ENCODE peak calls at places on chromosome 4, in six cellular contexts. F is transverse colon, K is NB4, Y is esophagus squamous epithelium, S is H54, N is lower leg skin. Q is an unnamed sample.

GRCh38 chr4:122450847-122451246 is 5.7 kb downstream of the IL2 start:
- DNase-seq in F (no peak), K (peak), N (no peak), S (no peak), Y (no peak), Q (peak)

GRCh38 chr4:154822775-154823174 is 41.7 kb downstream of the RBM46 start:
- DNase-seq in F (no peak), K (no peak), N (no peak), S (no peak), Y (no peak), Q (no peak)

GRCh38 chr4:7160951-7161440 is 31.3 kb upstream of the SORCS2 start:
- DNase-seq in N (no peak), F (no peak), K (no peak), S (no peak), Y (no peak), Q (no peak)

GRCh38 chr4:48931459-48931858 is 24.9 kb upstream of the OCIAD2 start:
- DNase-seq in F (no peak), K (no peak), Y (no peak), N (no peak), S (no peak), Q (no peak)

GRCh38 chr4:181597766-181598165 is 645.4 kb upstream of the TENM3 start:
- DNase-seq in S (no peak), F (no peak), Y (no peak), N (no peak), K (no peak), Q (no peak)

GRCh38 chr4:28092610-28093009 is 1232.0 kb downstream of the STIM2 start:
- DNase-seq in S (no peak), Y (no peak), F (no peak), K (no peak), N (no peak), Q (no peak)

GRCh38 chr4:87406462-87406861 is 15.5 kb upstream of the HSD17B11 start:
- DNase-seq in F (no peak), S (no peak), Y (no peak), N (no peak), K (peak), Q (no peak)

GRCh38 chr4:16139066-16139945 is 55.5 kb upstream of the PROM1 start:
- DNase-seq in N (no peak), F (peak), Y (no peak), S (no peak), K (no peak), Q (peak)

GRCh38 chr4:158845166-158846041 is 76.6 kb downstream of the FNIP2 start:
- DNase-seq in F (no peak), Y (no peak), N (no peak), K (no peak), S (no peak), Q (peak)

GRCh38 chr4:41142356-41142755 is 72.0 kb downstream of the APBB2 start:
- DNase-seq in N (no peak), Y (no peak), F (no peak), S (no peak), K (no peak), Q (no peak)

GRCh38 chr4:169254546-169254983 is 16.2 kb downstream of the SH3RF1 start:
- DNase-seq in F (no peak), N (no peak), S (no peak), Y (no peak), K (no peak), Q (peak)

GRCh38 chr4:76434901-76435688 is at the start of gene SHROOM3:
- DNase-seq in Y (no peak), K (no peak), S (no peak), F (no peak), N (no peak), Q (no peak)

GRCh38 chr4:105274090-105274489 is 127.4 kb downstream of the TET2 start:
- DNase-seq in N (no peak), S (no peak), Y (no peak), F (no peak), K (no peak), Q (no peak)

GRCh38 chr4:40550900-40551546 is 78.6 kb downstream of the RBM47 start:
- DNase-seq in K (peak), Y (no peak), F (peak), S (no peak), N (no peak), Q (peak)

GRCh38 chr4:82839624-82840023 is 41.0 kb upstream of the SCD5 start:
- DNase-seq in Y (no peak), K (no peak), S (no peak), N (no peak), F (no peak), Q (no peak)

GRCh38 chr4:139645458-139645857 is 20.2 kb upstream of the MGST2 start:
- DNase-seq in F (no peak), N (no peak), Y (no peak), S (no peak), K (no peak), Q (no peak)

GRCh38 chr4:171983935-171984805 is 171.0 kb downstream of the GALNTL6 start:
- DNase-seq in K (no peak), F (no peak), S (no peak), N (no peak), Y (no peak), Q (no peak)

GRCh38 chr4:73841243-73841925 is 4.9 kb downstream of the CXCL6 start:
- DNase-seq in K (no peak), S (no peak), Y (no peak), N (no peak), F (no peak), Q (no peak)

GRCh38 chr4:141410839-141411238 is 190.1 kb downstream of the ZNF330 start:
- DNase-seq in K (no peak), N (no peak), F (no peak), S (no peak), Y (no peak), Q (no peak)

GRCh38 chr4:136864580-136865185 is 667.6 kb downstream of the PCDH18 start:
- DNase-seq in F (peak), S (no peak), N (peak), Y (no peak), K (peak), Q (peak)

GRCh38 chr4:123891901-123892300 is 495.3 kb downstream of the SPRY1 start:
- DNase-seq in K (no peak), N (no peak), Y (no peak), S (no peak), F (no peak), Q (no peak)

GRCh38 chr4:155722336-155722735 is 36.5 kb upstream of the GUCY1B1 start:
- DNase-seq in Y (no peak), N (no peak), K (no peak), S (no peak), F (no peak), Q (no peak)

GRCh38 chr4:172850838-172851237 is 317.8 kb upstream of the GALNT7 start:
- DNase-seq in K (peak), S (no peak), N (no peak), F (no peak), Y (no peak), Q (no peak)

GRCh38 chr4:102344955-102345794 is at the start of gene SLC39A8:
- DNase-seq in F (peak), S (peak), N (peak), Y (peak), K (peak), Q (peak)
- TF ChIP-seq POLR2A in F (peak), S (peak), N (no peak), Y (no peak), K (peak), Q (peak)

DNA sequence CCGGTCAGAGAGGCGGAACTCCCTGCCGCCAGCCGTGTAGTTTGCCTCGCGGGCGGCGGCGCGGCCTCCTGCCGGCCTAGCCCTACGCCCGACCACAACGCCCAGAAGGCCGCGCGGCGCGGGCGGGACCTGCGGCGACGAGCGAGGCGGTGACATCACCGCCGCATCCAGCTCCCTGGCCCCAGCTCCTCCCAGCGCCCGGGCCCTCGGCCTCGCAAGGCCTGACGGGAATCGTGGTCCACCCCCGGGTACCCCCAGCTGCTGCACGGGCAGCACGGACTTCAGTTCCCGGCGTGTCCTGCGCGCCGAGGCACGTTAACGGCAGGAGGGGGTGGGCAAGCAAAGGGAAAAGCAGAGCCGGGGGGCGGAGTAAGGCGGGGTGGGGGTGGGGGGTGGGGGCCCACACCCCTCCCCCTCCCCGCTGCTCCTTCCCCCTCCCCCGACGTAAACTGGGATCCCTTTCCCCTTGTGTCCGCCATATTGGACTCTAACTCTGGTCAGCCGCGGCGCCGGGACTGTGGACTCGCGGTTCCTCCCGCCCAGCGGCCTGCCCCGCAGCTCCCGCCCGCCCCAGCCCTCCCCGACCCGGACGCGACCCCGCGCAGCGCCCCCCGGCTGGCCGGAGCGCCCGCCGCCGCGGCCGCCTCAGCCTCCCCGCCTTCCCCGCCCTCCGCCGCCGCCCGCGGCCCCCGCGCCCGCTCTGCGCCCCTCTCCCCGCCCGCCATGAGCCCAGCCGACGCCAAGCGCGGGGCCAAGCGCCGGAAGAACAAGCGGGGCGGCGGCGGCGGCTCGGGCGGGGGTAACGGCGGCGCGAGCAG is at the start of gene FAM193A:
- DNase-seq in S (peak), Y (peak), N (peak), K (peak), F (peak), Q (peak)
- TF ChIP-seq POLR2A in S (peak), Y (no peak), N (no peak), K (peak), F (no peak), Q (peak)

DNA sequence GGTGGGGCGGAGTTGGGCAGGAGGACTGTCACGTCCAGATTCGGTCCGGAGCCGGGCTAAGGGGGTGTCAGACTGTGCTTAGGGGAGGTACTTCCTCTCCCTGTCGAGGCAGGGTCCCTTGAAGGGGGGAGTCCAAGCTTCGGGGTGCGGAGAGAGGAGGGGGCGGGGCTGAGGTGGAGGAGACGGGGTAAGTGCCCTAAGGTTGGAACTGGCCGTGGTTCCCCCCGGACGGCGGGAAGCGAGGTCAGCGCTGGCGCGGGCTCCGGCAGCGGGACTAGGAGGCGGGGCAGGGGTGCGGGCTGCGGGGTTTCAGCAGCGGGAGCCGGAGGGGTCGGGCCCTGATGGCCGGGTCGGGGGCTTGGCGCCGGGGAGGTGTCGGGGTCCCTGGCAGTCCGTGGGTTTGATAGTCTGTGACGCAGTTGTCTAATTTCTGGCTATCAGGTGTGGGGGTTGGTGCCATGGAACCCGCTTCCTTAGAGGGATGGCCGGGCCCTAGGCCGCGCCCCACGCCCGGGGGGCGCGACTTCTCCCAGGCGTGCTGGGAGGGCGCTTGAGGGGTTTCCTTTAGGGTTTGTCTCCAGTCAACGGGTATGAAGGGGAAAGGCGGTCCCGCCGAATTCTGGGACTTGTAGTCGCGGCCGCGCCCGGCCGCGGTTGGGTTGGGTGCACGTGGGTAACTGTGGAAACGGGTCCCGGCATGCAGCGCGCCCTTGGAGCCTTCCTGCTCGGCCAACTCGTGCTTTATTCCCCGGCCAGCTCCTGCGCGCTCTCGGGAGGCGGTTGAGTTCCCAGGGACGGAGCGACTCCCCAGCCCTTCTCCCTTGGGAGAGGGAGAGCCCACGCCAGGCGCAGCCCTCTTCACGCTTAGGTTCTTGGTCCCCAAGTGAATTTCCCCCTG is 1.5 kb downstream of the DCUN1D4 start:
- DNase-seq in N (peak), Y (peak), K (peak), F (peak), S (peak), Q (peak)
- TF ChIP-seq POLR2A in N (no peak), Y (no peak), K (peak), F (no peak), S (no peak), Q (peak)

DNA sequence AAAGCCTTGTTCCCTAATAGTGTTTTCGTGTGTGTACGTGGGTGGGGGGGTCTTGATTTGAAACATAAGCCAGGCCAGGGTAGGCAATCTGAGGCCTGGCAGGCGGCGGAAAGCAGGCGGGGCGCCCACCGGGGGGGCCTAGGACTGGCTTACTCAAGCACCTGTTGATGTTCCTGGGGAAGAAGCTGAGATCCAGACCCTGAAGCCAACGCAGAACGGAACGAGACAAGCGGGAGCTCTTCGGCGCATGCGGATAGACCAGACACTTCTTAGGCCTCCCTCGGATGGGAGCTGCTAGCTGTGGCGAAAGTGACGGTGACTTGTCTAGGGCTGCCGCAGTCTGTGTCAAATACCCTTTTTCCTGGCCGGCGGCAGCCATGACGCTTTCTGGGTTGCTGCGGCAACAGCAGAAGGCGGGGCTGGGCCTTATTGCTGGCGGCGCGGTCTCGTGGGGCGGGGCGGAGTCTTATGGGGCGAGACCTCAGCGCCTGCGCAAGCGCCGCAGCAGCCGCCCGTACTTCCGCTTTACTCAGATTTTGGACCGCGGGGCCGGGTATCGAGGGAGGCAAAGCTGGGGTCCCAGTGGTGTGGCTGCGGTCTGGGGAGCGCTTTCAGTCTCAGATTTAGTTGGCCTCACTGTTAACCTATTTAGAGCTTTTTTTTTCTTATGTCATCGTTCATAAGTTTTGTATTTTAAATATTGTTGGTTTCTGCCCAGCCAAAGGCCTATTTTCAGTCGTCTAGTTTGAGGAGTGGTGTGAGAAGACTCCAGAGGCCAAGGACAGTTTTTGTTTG is at the start of gene SPATA4:
- DNase-seq in N (peak), K (peak), S (peak), F (peak), Y (peak), Q (peak)
- TF ChIP-seq POLR2A in N (no peak), K (no peak), S (peak), F (peak), Y (no peak), Q (peak)

DNA sequence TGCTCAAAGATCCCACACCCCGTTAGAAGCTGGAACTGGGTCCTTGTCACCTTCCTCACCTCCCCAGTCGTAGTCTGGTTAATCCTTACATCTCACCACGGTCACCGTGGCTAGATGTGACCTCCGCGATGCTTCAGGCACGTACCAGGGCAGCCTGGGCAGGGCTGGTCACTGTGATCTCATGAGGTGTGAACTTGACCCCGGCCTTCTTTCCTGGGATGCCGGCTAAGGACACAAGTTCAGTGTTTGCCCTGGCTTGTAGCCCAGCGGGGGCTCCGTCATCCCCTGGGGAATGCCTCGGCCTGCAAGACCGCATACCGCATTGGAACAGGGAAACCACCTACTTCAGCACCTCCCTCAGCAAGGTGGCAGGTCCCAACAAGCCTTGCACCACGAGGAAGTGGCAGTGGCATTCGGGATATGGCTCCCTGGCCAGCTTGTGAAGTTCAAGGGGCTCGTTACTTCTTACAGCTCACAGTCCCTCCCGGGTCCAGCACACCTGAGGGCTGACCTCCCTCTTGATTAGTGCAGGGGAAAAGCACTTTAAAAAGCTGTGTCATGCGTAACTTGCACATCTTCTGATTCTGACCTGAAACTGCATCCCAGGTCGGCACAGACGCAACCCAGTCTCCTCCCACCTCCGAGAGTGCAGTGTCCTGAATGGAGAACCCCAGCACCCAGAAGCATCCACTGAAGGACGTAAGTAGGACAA is 25.9 kb downstream of the NOP14 start:
- DNase-seq in Y (no peak), N (no peak), S (no peak), F (peak), K (peak), Q (no peak)
- TF ChIP-seq POLR2A in Y (no peak), N (no peak), S (no peak), F (no peak), K (peak), Q (no peak)

Q was measured in erythroblast.